ENCODE peak calls at places on chromosomes 11 and 22, in four cellular contexts. Y is NB4, E is body of pancreas, P is RWPE1. J is an unnamed sample.

GRCh38 chr11:37857726-37858125 is 1259.7 kb upstream of the RAG2 start:
- DNase-seq in P (no peak), Y (no peak), E (no peak), J (no peak)

GRCh38 chr11:48055292-48056132 is 75.2 kb downstream of the PTPRJ start:
- DNase-seq in P (no peak), Y (peak; percentile 88), E (peak; percentile 38), J (peak; percentile 66)

GRCh38 chr11:829116-829945 is 1.6 kb downstream of the CRACR2B start:
- DNase-seq in Y (no peak), E (no peak), P (no peak), J (no peak)

GRCh38 chr11:129117595-129118350 is 74.4 kb downstream of the ARHGAP32 start:
- DNase-seq in Y (peak; percentile 74), E (peak; percentile 37), P (peak; percentile 59), J (peak; percentile 49)

GRCh38 chr11:121105063-121105480 is 4.0 kb downstream of the TECTA start:
- DNase-seq in E (no peak), Y (no peak), P (no peak), J (no peak)

GRCh38 chr11:3042496-3043314 is 14.5 kb downstream of the CARS1 start:
- DNase-seq in P (no peak), Y (no peak), E (peak; percentile 60), J (no peak)

GRCh38 chr11:56923116-56923515 is 65.6 kb upstream of the OR5AK2 start:
- DNase-seq in Y (no peak), E (no peak), P (no peak), J (no peak)

GRCh38 chr22:43127166-43127908 is 15.9 kb downstream of the MCAT start:
- DNase-seq in Y (no peak), P (peak; percentile 67), E (no peak), J (peak; percentile 91)

GRCh38 chr22:46233231-46233630 is 16.9 kb downstream of the CDPF1 start:
- DNase-seq in E (peak; percentile 77), Y (peak; percentile 76), P (no peak), J (no peak)

GRCh38 chr11:34641456-34641855 is 20.6 kb downstream of the EHF start:
- DNase-seq in E (no peak), P (no peak), Y (no peak), J (no peak)

GRCh38 chr22:49705631-49706352 is 121.9 kb downstream of the BRD1 start:
- DNase-seq in Y (no peak), E (no peak), P (no peak), J (no peak)

GRCh38 chr11:87223816-87224215 is 186.1 kb downstream of the TMEM135 start:
- DNase-seq in Y (no peak), P (no peak), E (no peak), J (no peak)

GRCh38 chr22:31144223-31144622 is 3.9 kb upstream of the PLA2G3 start:
- DNase-seq in E (no peak), P (no peak), Y (peak; percentile 15), J (no peak)

GRCh38 chr22:37911273-37911672 is 5.2 kb downstream of the MICALL1 start:
- DNase-seq in E (no peak), Y (no peak), P (no peak), J (no peak)

GRCh38 chr11:19905280-19905853 is 192.7 kb downstream of the NAV2 start:
- DNase-seq in Y (peak; percentile 19), E (no peak), P (peak; percentile 62), J (no peak)

GRCh38 chr11:19187101-19187500 is 14.7 kb downstream of the CSRP3 start:
- DNase-seq in Y (no peak), P (no peak), E (no peak), J (no peak)

GRCh38 chr11:114440121-114440860 is 1.0 kb downstream of the REXO2 start:
- DNase-seq in P (no peak), E (no peak), Y (no peak), J (no peak)

GRCh38 chr11:66789097-66789890 is 53.9 kb upstream of the RCE1 start:
- DNase-seq in P (no peak), Y (no peak), E (no peak), J (no peak)

GRCh38 chr22:24803064-24803542 is 2.9 kb upstream of the SGSM1 start:
- DNase-seq in Y (peak; percentile 36), E (peak; percentile 66), P (peak; percentile 37), J (peak; percentile 81)

GRCh38 chr11:23353611-23354010 is 493.3 kb upstream of the CCDC179 start:
- DNase-seq in Y (no peak), P (no peak), E (no peak), J (no peak)

GRCh38 chr11:64870176-64870892 is 8.1 kb downstream of the EHD1 start:
- DNase-seq in Y (peak; percentile 66), P (no peak), E (no peak), J (no peak)

GRCh38 chr11:62600367-62601113 is 1.1 kb downstream of the MTA2 start:
- DNase-seq in P (no peak), Y (peak; percentile 59), E (no peak), J (no peak)

GRCh38 chr11:11770274-11770673 is 71.5 kb upstream of the USP47 start:
- DNase-seq in Y (no peak), E (no peak), P (no peak), J (no peak)

GRCh38 chr11:8059030-8059429 is 22.0 kb upstream of the TUB start:
- DNase-seq in E (no peak), Y (no peak), P (no peak), J (no peak)

DNA sequence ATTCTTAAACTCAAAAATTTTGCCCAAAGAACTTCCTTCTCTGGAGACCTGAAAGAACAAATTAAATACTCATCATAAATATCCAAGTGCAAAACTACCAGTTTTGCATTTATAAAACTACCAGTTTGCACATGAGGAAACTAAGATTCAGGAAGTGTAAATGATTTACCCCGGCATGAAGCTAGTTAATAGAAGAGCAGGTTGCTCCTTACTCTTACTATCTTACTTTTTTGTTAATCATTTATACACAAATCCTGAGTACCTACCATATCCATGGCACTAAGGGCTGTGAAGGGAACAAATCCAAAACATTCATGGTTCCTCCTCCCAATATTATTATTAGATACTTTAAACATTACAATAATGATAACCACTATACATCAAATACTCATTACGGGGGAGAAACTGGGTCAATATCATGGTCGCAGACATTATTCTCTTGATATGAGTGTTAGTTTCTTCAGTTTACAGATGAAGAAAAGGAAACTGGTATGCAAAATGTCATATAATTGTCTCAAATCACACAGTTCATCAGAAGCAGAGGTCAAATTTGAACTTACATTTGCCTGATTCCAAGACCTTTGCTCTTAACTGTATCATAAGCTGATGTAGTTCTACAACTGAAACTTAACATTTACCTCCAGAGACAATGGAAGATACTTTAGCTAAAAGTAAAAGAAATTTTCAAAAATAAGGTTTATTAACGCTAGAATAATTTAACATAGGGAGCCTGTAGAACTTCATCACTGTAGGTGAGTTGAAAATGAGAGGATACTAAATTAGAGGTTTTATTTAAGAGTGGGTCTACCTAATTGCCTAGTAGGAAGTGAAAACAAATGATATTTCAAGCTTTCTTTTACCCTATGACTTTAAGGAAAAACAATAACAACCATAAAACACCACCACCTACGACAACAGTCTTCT is 74.5 kb downstream of the FAM76B start:
- DNase-seq in P (no peak), E (no peak), Y (no peak), J (no peak)
- TF ChIP-seq CTCF in P (no peak), E (no peak), Y (no peak), J (no peak)

DNA sequence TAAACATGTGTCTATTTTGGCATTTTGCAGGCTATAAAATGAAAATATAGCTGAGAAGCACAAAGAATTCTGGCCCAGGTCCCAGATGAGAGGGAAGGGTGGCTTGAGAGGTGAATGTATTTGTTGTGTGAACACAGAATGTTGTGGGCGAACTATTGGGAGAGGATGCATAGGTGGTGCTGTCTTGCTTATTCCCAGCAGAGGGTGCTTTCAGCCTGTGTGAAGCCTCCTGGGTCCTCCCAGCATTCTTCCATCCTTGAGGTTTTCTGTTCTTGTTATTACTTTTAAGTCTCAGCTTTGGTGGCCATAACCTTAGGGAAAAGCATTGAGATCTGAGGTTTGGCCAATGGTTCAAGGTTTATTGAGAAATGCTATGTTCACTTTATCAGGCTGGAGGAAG is 108.7 kb upstream of the SNX19 start:
- DNase-seq in Y (no peak), E (no peak), P (peak; percentile 32), J (no peak)
- TF ChIP-seq CTCF in Y (peak; percentile 12), E (no peak), P (no peak), J (no peak)

GRCh38 chr11:76496174-76496573 is 51.4 kb downstream of the EMSY start:
- DNase-seq in P (no peak), E (no peak), Y (no peak), J (no peak)

GRCh38 chr11:76495017-76495416 is 50.2 kb downstream of the EMSY start:
- DNase-seq in E (no peak), Y (no peak), P (no peak), J (no peak)

GRCh38 chr11:76493040-76493439 is 48.2 kb downstream of the EMSY start:
- DNase-seq in Y (no peak), P (no peak), E (no peak), J (no peak)

GRCh38 chr11:76493626-76494539 is 49.1 kb downstream of the EMSY start:
- DNase-seq in P (no peak), Y (no peak), E (no peak), J (no peak)

DNA sequence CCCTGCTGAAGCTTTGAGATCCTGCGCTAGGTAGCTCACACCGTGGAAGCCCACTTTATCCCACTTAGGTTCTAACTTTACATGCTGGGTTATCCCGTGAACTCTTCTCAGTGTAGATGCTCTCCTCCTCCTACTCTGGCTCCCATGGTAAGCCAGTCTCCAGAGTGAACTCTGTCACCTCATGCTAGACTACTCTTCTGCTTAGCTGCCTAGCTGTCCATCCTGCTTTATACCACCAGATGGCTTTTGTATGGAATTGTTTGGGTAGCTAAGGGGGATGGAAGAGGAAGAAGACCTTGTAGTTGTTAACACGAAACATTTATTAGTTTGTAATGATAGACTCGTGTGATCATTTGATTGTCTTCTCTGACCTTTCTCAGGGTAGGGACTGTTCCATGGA is 46.8 kb downstream of the EMSY start:
- DNase-seq in E (no peak), P (no peak), Y (no peak), J (no peak)
- TF ChIP-seq CTCF in E (no peak), P (no peak), Y (no peak), J (no peak)

GRCh38 chr22:41597635-41597953 is 8.0 kb upstream of the PMM1 start:
- DNase-seq in P (no peak), E (no peak), Y (no peak), J (no peak)

GRCh38 chr22:41598081-41598480 is 8.4 kb upstream of the PMM1 start:
- DNase-seq in P (peak; percentile 74), E (no peak), Y (no peak), J (no peak)

GRCh38 chr22:41595703-41596102 is 6.1 kb upstream of the PMM1 start:
- DNase-seq in P (no peak), E (no peak), Y (no peak), J (no peak)

GRCh38 chr22:41598891-41599635 is 9.4 kb upstream of the PMM1 start:
- DNase-seq in Y (no peak), E (no peak), P (no peak), J (no peak)

DNA sequence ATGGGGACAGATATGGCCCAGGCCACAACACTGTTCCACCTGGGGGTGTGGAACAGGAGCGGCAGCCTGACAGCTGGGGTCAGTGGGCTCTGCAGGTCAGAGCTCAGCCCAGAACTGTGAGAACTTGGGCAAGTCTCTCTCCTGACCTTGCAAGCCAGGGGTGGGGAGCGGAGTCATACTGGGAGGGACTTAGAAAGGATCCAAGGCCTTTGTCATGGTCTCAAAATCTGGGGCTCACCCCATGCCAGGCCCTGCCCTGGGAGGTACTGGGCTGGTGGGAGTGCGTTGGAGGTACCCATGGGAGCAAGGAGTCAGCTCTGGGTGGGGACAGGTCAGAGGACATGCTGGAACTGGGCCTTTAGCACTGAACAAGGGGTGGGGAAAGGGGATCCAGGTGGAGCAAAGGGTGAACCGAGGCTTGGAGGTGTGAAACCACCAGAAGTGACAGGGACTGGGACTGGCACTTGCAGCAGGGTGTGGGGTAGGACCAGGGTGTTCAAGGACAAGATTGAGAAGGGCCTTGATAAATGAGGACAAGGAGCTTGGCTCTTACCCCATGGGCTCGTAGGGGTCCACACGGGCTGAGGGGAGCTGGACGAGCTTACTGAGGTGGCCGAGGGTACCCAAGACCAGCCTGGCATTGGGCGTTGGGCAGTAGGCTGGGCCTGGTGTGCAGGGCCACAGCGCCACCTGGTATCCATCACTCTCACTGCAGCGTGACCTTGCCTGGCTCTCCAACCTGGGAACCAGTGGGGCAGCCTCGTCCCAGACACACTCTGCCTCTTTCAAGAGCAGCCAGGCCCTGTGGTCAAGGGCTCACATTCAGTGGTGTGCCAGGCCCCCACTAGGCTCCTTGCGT is 7.4 kb upstream of the PMM1 start:
- DNase-seq in Y (peak; percentile 66), E (peak; percentile 80), P (no peak), J (peak; percentile 72)
- TF ChIP-seq CTCF in Y (peak; percentile 82), E (peak; percentile 81), P (peak; percentile 72), J (peak; percentile 77)